ENCODE peak calls at places on chromosomes 1 and 21, in four cellular contexts. I is nephron progenitor cell, T is WTC11, L is cardiac fibroblast. N is an unnamed sample.

GRCh38 chr1:178718520-178718919 is 6.5 kb upstream of the RALGPS2 start:
- DNase-seq in I (no peak), T (no peak), L (no peak), N (no peak)

GRCh38 chr1:44034423-44034822 is 3.2 kb upstream of the SLC6A9 start:
- DNase-seq in I (no peak), T (no peak), L (no peak), N (no peak)

GRCh38 chr1:19644761-19645543 is 841 bp downstream of the NBL1 start:
- DNase-seq in I (peak), T (peak), L (peak), N (peak)

GRCh38 chr1:41641483-41641829 is 157.0 kb upstream of the EDN2 start:
- DNase-seq in I (no peak), T (no peak), L (no peak), N (no peak)

GRCh38 chr1:11339346-11340247 is 66.6 kb downstream of the UBIAD1 start:
- DNase-seq in I (peak), T (peak), L (no peak), N (no peak)

GRCh38 chr1:22696610-22697009 is 14.0 kb upstream of the EPHB2 start:
- DNase-seq in I (no peak), T (no peak), L (no peak), N (no peak)

GRCh38 chr1:86419277-86419903 is 4.6 kb upstream of the CLCA2 start:
- DNase-seq in I (no peak), T (peak), L (peak), N (no peak)

GRCh38 chr1:55707196-55707595 is 492.0 kb upstream of the USP24 start:
- DNase-seq in I (no peak), T (no peak), L (no peak), N (no peak)

GRCh38 chr1:90402893-90403849 is 313.9 kb downstream of the BARHL2 start:
- DNase-seq in I (peak), T (no peak), L (peak), N (peak)

GRCh38 chr1:17704176-17704575 is 51.0 kb upstream of the ACTL8 start:
- DNase-seq in I (no peak), T (no peak), L (no peak), N (no peak)

DNA sequence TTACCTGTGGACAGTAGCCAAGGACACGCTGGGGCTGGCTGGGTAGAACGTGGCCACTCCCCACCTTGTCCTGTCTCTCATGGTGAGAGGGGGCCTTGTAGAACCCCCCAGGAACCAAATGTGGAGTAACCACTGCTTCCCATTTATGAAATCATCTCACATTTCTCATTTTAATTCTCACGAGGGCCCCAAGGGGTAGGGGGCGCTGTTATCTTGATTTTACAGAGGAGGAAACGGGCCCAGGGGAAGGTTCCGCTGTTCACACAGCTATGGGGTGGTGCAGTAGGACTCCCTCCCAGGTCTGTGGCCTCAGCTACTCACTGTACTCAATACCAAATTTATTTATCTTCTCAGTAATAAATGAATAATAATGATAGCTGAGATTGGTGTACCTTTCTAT is 5.5 kb downstream of the SMPDL3B start:
- DNase-seq in I (peak), T (peak), L (peak), N (peak)
- TF ChIP-seq CTCF in I (peak), T (peak), L (peak), N (no peak)

GRCh38 chr21:35616090-35616489 is 444.2 kb downstream of the SETD4 start:
- DNase-seq in I (no peak), T (no peak), L (peak), N (no peak)
- TF ChIP-seq CTCF in I (no peak), T (no peak), L (peak), N (no peak)

GRCh38 chr21:39366563-39366962 is 17.7 kb upstream of the HMGN1 start:
- DNase-seq in I (no peak), T (no peak), L (no peak), N (no peak)
- TF ChIP-seq CTCF in I (no peak), T (no peak), L (no peak), N (no peak)

GRCh38 chr1:217630711-217631591 is at the start of the genes GPATCH2 and SPATA17:
- DNase-seq in I (peak), T (peak), L (peak), N (peak)
- TF ChIP-seq CTCF in I (no peak), T (no peak), L (peak), N (no peak)

N was measured in endothelial cell.